ENCODE peak calls at places on chromosomes 1 and 21, in six cellular contexts. O is natural killer cell; U is stimulated activated CD8-positive, alpha-beta memory T cell treated with anti-CD3 and anti-CD28 coated beads, Interleukin-7, amount 100 ng/mL, for 24 hours; X is fibroblast of the aortic adventitia; H is kidney epithelial cell; D is stimulated activated CD4-positive, alpha-beta T cell treated with anti-CD3 and anti-CD28 coated beads, TNF-alpha, amount 100 ng/mL, for 24 hours. M is an unnamed sample.
A peak's percentile ranks its signal among the peaks of the same experiment; 100 is the strongest.

GRCh38 chr1:158149577-158150269 is 31.0 kb upstream of the CD1D start:
- DNase-seq in O (peak; percentile 51), U (peak; percentile 50), H (peak; percentile 82), D (peak; percentile 56), X (peak; percentile 98), M (peak; percentile 98)

GRCh38 chr1:40310983-40311642 is 6.0 kb downstream of the COL9A2 start:
- DNase-seq in U (no peak), D (no peak), H (no peak), X (no peak), O (no peak), M (no peak)

GRCh38 chr21:15462092-15462491 is 267.7 kb upstream of the USP25 start:
- DNase-seq in H (no peak), U (no peak), X (no peak), O (no peak), D (no peak), M (no peak)

GRCh38 chr1:5983361-5984103 is 8.7 kb downstream of the NPHP4 start:
- DNase-seq in H (peak; percentile 19), X (peak; percentile 65), U (no peak), D (no peak), O (no peak), M (no peak)

GRCh38 chr21:46284077-46284644 is 1.2 kb downstream of the MCM3AP start:
- DNase-seq in H (no peak), D (no peak), X (no peak), U (no peak), O (no peak), M (no peak)

GRCh38 chr1:175845985-175846384 is 102.6 kb upstream of the TNR start:
- DNase-seq in O (no peak), X (no peak), U (no peak), D (no peak), H (no peak), M (no peak)

GRCh38 chr1:179153217-179153616 is 71.3 kb downstream of the TOR3A start:
- DNase-seq in U (no peak), O (no peak), X (peak; percentile 61), D (no peak), H (no peak), M (no peak)

GRCh38 chr1:212341090-212341489 is 55.9 kb downstream of the PPP2R5A start:
- DNase-seq in D (no peak), U (no peak), H (no peak), O (no peak), X (no peak), M (no peak)

GRCh38 chr1:31703431-31704260 is at the start of gene COL16A1:
- DNase-seq in O (no peak), D (no peak), H (no peak), U (no peak), X (peak; percentile 82), M (peak; percentile 87)

GRCh38 chr1:28928306-28928987 is 14.1 kb downstream of the EPB41 start:
- DNase-seq in U (no peak), X (peak; percentile 2), O (no peak), D (no peak), H (no peak), M (peak; percentile 43)

GRCh38 chr1:237041795-237042466 is at the start of gene RYR2:
- DNase-seq in U (no peak), O (no peak), D (no peak), H (no peak), X (no peak), M (peak; percentile 82)

GRCh38 chr21:46213620-46214286 is 14.8 kb downstream of the LSS start:
- DNase-seq in O (no peak), U (no peak), D (no peak), H (no peak), X (no peak), M (no peak)

GRCh38 chr21:35483267-35483666 is 434.2 kb upstream of the RUNX1 start:
- DNase-seq in U (no peak), X (no peak), O (no peak), D (no peak), H (no peak), M (no peak)

GRCh38 chr21:31397515-31397926 is 53.5 kb upstream of the TIAM1 start:
- DNase-seq in O (no peak), U (no peak), H (no peak), D (no peak), X (peak; percentile 13), M (peak; percentile 46)

GRCh38 chr1:228321478-228321877 is 85.2 kb downstream of the TRIM11 start:
- DNase-seq in H (no peak), U (no peak), D (no peak), O (peak; percentile 12), X (no peak), M (no peak)

GRCh38 chr1:48414264-48414663 is 57.7 kb downstream of the SPATA6 start:
- DNase-seq in H (no peak), X (peak; percentile 30), U (no peak), O (no peak), D (no peak), M (no peak)

GRCh38 chr1:52368383-52369172 is 2.6 kb upstream of the CC2D1B start:
- DNase-seq in O (no peak), U (peak; percentile 27), X (peak; percentile 10), D (peak; percentile 25), H (peak; percentile 16), M (peak; percentile 89)

GRCh38 chr1:220788146-220788545 is 1.4 kb downstream of the MTARC1 start:
- DNase-seq in U (no peak), X (no peak), O (no peak), H (no peak), D (no peak), M (no peak)

GRCh38 chr1:244988521-244988920 is 124.2 kb upstream of the HNRNPU start:
- DNase-seq in O (no peak), H (no peak), U (no peak), D (no peak), X (no peak), M (no peak)

GRCh38 chr21:21668198-21668597 is 670.0 kb downstream of the NCAM2 start:
- DNase-seq in H (no peak), D (no peak), X (no peak), U (no peak), O (no peak), M (no peak)

M was measured in left kidney.